ENCODE peak calls at places on chromosomes 12 and 14, in four cellular contexts. One of them, this sample, is unnamed.

GRCh38 chr14:69262516-69262915 is 2.6 kb downstream of the GALNT16 start:
- DNase-seq in HepG2: no peak
- DNase-seq in H1: no peak
- DNase-seq in NT2/D1: no peak
- DNase-seq in this sample: no peak

GRCh38 chr12:4664111-4664510 is 15.2 kb downstream of the NDUFA9 start:
- DNase-seq in HepG2: no peak
- DNase-seq in H1: no peak
- DNase-seq in NT2/D1: no peak
- DNase-seq in this sample: no peak

GRCh38 chr12:47305464-47305863 is 225.7 kb upstream of the AMIGO2 start:
- DNase-seq in HepG2: no peak
- DNase-seq in H1: no peak
- DNase-seq in NT2/D1: no peak
- DNase-seq in this sample: no peak

GRCh38 chr14:98018626-98019025 is 1221.4 kb downstream of the VRK1 start:
- DNase-seq in HepG2: no peak
- DNase-seq in H1: no peak
- DNase-seq in NT2/D1: no peak
- DNase-seq in this sample: no peak

GRCh38 chr14:51094282-51094821 is 553 bp downstream of the TRIM9 start:
- DNase-seq in HepG2: no peak
- DNase-seq in H1: peak; percentile 68
- DNase-seq in NT2/D1: no peak
- DNase-seq in this sample: peak; percentile 19

GRCh38 chr14:70782361-70782760 is 27.0 kb downstream of the MAP3K9 start:
- DNase-seq in HepG2: no peak
- DNase-seq in H1: no peak
- DNase-seq in NT2/D1: no peak
- DNase-seq in this sample: no peak

GRCh38 chr12:96986883-96987523 is 79.9 kb downstream of the NEDD1 start:
- DNase-seq in HepG2: peak; percentile 27
- DNase-seq in H1: no peak
- DNase-seq in NT2/D1: peak; percentile 59
- DNase-seq in this sample: peak; percentile 22

GRCh38 chr14:104746951-104747481 is 5.9 kb upstream of the SIVA1 start:
- DNase-seq in HepG2: no peak
- DNase-seq in H1: no peak
- DNase-seq in NT2/D1: no peak
- DNase-seq in this sample: no peak

GRCh38 chr12:45186762-45187161 is 29.1 kb upstream of the ANO6 start:
- DNase-seq in HepG2: no peak
- DNase-seq in H1: no peak
- DNase-seq in NT2/D1: no peak
- DNase-seq in this sample: no peak

GRCh38 chr12:72010365-72010764 is 71.7 kb downstream of the TPH2 start:
- DNase-seq in HepG2: no peak
- DNase-seq in H1: no peak
- DNase-seq in NT2/D1: no peak
- DNase-seq in this sample: no peak

GRCh38 chr14:50822501-50823042 is 8.4 kb downstream of the NIN start:
- DNase-seq in HepG2: no peak
- DNase-seq in H1: no peak
- DNase-seq in NT2/D1: no peak
- DNase-seq in this sample: no peak

GRCh38 chr14:95275507-95275906 is 44.2 kb downstream of the CLMN start:
- DNase-seq in HepG2: no peak
- DNase-seq in H1: no peak
- DNase-seq in NT2/D1: no peak
- DNase-seq in this sample: no peak

GRCh38 chr12:71503579-71504470 is 64.2 kb downstream of the LGR5 start:
- DNase-seq in HepG2: no peak
- DNase-seq in H1: no peak
- DNase-seq in NT2/D1: no peak
- DNase-seq in this sample: peak; percentile 61

GRCh38 chr12:16603916-16604575 is 1.9 kb downstream of the LMO3 start:
- DNase-seq in HepG2: no peak
- DNase-seq in H1: no peak
- DNase-seq in NT2/D1: no peak
- DNase-seq in this sample: no peak

GRCh38 chr12:42002563-42002962 is 142.1 kb downstream of the GXYLT1 start:
- DNase-seq in HepG2: no peak
- DNase-seq in H1: no peak
- DNase-seq in NT2/D1: no peak
- DNase-seq in this sample: no peak

GRCh38 chr12:90922068-90922743 is 32.8 kb downstream of the CCER1 start:
- DNase-seq in HepG2: no peak
- DNase-seq in H1: no peak
- DNase-seq in NT2/D1: no peak
- DNase-seq in this sample: no peak

GRCh38 chr14:96635850-96636249 is 133.7 kb downstream of the PAPOLA start:
- DNase-seq in HepG2: no peak
- DNase-seq in H1: peak; percentile 31
- DNase-seq in NT2/D1: no peak
- DNase-seq in this sample: peak; percentile 2

GRCh38 chr12:113097716-113098427 is 37.7 kb downstream of the RASAL1 start:
- DNase-seq in HepG2: no peak
- DNase-seq in H1: peak; percentile 73
- DNase-seq in NT2/D1: no peak
- DNase-seq in this sample: no peak

GRCh38 chr12:128966411-128966810 is 113.1 kb downstream of the GLT1D1 start:
- DNase-seq in HepG2: no peak
- DNase-seq in H1: no peak
- DNase-seq in NT2/D1: no peak
- DNase-seq in this sample: no peak

GRCh38 chr12:26120561-26121274 is 4.1 kb downstream of the BHLHE41 start:
- DNase-seq in HepG2: no peak
- DNase-seq in H1: no peak
- DNase-seq in NT2/D1: no peak
- DNase-seq in this sample: no peak

GRCh38 chr14:88683119-88683518 is 109.6 kb downstream of the EML5 start:
- DNase-seq in HepG2: no peak
- DNase-seq in H1: no peak
- DNase-seq in NT2/D1: no peak
- DNase-seq in this sample: no peak

GRCh38 chr12:92503977-92504966 is 198.5 kb upstream of the PLEKHG7 start:
- DNase-seq in HepG2: peak; percentile 45
- DNase-seq in H1: no peak
- DNase-seq in NT2/D1: no peak
- DNase-seq in this sample: no peak

GRCh38 chr12:42459336-42459847 is 130.2 kb downstream of the PRICKLE1 start:
- DNase-seq in HepG2: no peak
- DNase-seq in H1: peak; percentile 39
- DNase-seq in NT2/D1: no peak
- DNase-seq in this sample: no peak

GRCh38 chr12:110744176-110744575 is 1.5 kb upstream of the PPP1CC start:
- DNase-seq in HepG2: peak; percentile 69
- DNase-seq in H1: no peak
- DNase-seq in NT2/D1: no peak
- DNase-seq in this sample: no peak

GRCh38 chr12:110744697-110745264 is 2.1 kb upstream of the PPP1CC start:
- DNase-seq in HepG2: peak; percentile 55
- DNase-seq in H1: no peak
- DNase-seq in NT2/D1: no peak
- DNase-seq in this sample: no peak

GRCh38 chr12:110742718-110743570 is at the start of gene PPP1CC:
- DNase-seq in HepG2: peak; percentile 88
- DNase-seq in H1: peak; percentile 94
- DNase-seq in NT2/D1: peak; percentile 96
- DNase-seq in this sample: peak; percentile 92

GRCh38 chr12:110741795-110742717 is 635 bp downstream of the PPP1CC start:
- DNase-seq in HepG2: no peak
- DNase-seq in H1: no peak
- DNase-seq in NT2/D1: no peak
- DNase-seq in this sample: peak; percentile 21

GRCh38 chr12:110743571-110744093 is 941 bp upstream of the PPP1CC start:
- DNase-seq in HepG2: no peak
- DNase-seq in H1: peak; percentile 53
- DNase-seq in NT2/D1: no peak
- DNase-seq in this sample: no peak
- TF ChIP-seq SUZ12 in HepG2: no peak
- TF ChIP-seq SUZ12 in H1: no peak
- TF ChIP-seq SUZ12 in NT2/D1: no peak
- TF ChIP-seq SUZ12 in this sample: no peak

GRCh38 chr12:94599189-94599588 is 51.2 kb downstream of the TMCC3 start:
- DNase-seq in HepG2: no peak
- DNase-seq in H1: no peak
- DNase-seq in NT2/D1: no peak
- DNase-seq in this sample: no peak
- TF ChIP-seq SUZ12 in HepG2: no peak
- TF ChIP-seq SUZ12 in H1: no peak
- TF ChIP-seq SUZ12 in NT2/D1: no peak
- TF ChIP-seq SUZ12 in this sample: no peak

GRCh38 chr12:121494093-121494787 is 86.6 kb downstream of the KDM2B start:
- DNase-seq in HepG2: no peak
- DNase-seq in H1: peak; percentile 90
- DNase-seq in NT2/D1: peak; percentile 44
- DNase-seq in this sample: peak; percentile 61
- TF ChIP-seq SUZ12 in HepG2: no peak
- TF ChIP-seq SUZ12 in H1: no peak
- TF ChIP-seq SUZ12 in NT2/D1: no peak
- TF ChIP-seq SUZ12 in this sample: no peak

GRCh38 chr12:124688356-124688992 is 121.1 kb upstream of the NCOR2 start:
- DNase-seq in HepG2: no peak
- DNase-seq in H1: no peak
- DNase-seq in NT2/D1: no peak
- DNase-seq in this sample: no peak
- TF ChIP-seq SUZ12 in HepG2: no peak
- TF ChIP-seq SUZ12 in H1: no peak
- TF ChIP-seq SUZ12 in NT2/D1: no peak
- TF ChIP-seq SUZ12 in this sample: no peak

GRCh38 chr12:52213541-52214420 is 19.3 kb upstream of the KRT7 start:
- DNase-seq in HepG2: peak; percentile 57
- DNase-seq in H1: peak; percentile 99
- DNase-seq in NT2/D1: peak; percentile 85
- DNase-seq in this sample: peak; percentile 88
- TF ChIP-seq SUZ12 in HepG2: no peak
- TF ChIP-seq SUZ12 in H1: no peak
- TF ChIP-seq SUZ12 in NT2/D1: no peak
- TF ChIP-seq SUZ12 in this sample: no peak

GRCh38 chr12:132275110-132275531 is 54.3 kb downstream of the GALNT9 start:
- DNase-seq in HepG2: peak; percentile 16
- DNase-seq in H1: peak; percentile 64
- DNase-seq in NT2/D1: peak; percentile 39
- DNase-seq in this sample: peak; percentile 96
- TF ChIP-seq SUZ12 in HepG2: no peak
- TF ChIP-seq SUZ12 in H1: no peak
- TF ChIP-seq SUZ12 in NT2/D1: no peak
- TF ChIP-seq SUZ12 in this sample: no peak